ENCODE peak calls at places on chromosomes 12 and 14, in four cellular contexts. E, L, C and B are unnamed samples. For H3K4me1 and H3K27me3, the result is how much of the 10 kb centered on the place peaks cover.

GRCh38 chr12:48824112-48824511 is 5.8 kb downstream of the CACNB3 start:
- DNase-seq in E (peak), L (peak), C (peak), B (no peak)

GRCh38 chr12:100827901-100828520 is 33.4 kb downstream of the ANO4 start:
- DNase-seq in E (peak), L (no peak), C (no peak), B (peak)

GRCh38 chr12:64452559-64453329 is 824 bp downstream of the TBK1 start:
- DNase-seq in E (peak), L (no peak), C (peak), B (no peak)

GRCh38 chr12:107328442-107329133 is 235.2 kb upstream of the CRY1 start:
- DNase-seq in E (no peak), L (no peak), C (no peak), B (peak)

GRCh38 chr12:69994593-69995222 is 169.7 kb downstream of the MYRFL start:
- DNase-seq in E (peak), L (no peak), C (peak), B (no peak)

GRCh38 chr14:38129705-38130104 is 78.0 kb upstream of the SSTR1 start:
- DNase-seq in E (no peak), L (peak), C (no peak), B (no peak)

GRCh38 chr14:55152052-55152753 is 23.2 kb downstream of the LGALS3 start:
- DNase-seq in E (no peak), L (no peak), C (no peak), B (no peak)

GRCh38 chr12:48010366-48010970 is 6.2 kb upstream of the COL2A1 start:
- DNase-seq in E (no peak), L (no peak), C (no peak), B (no peak)

GRCh38 chr12:25424186-25424854 is 128.8 kb downstream of the LMNTD1 start:
- DNase-seq in E (no peak), L (no peak), C (no peak), B (no peak)

GRCh38 chr12:31759621-31760459 is 31.0 kb upstream of the AMN1 start:
- DNase-seq in E (no peak), L (no peak), C (no peak), B (no peak)

GRCh38 chr12:31752450-31752849 is 23.6 kb upstream of the AMN1 start:
- DNase-seq in E (no peak), L (no peak), C (no peak), B (no peak)

GRCh38 chr12:31756977-31757420 is 28.2 kb upstream of the AMN1 start:
- DNase-seq in E (peak), L (no peak), C (peak), B (no peak)
- H3K4me3 ChIP-seq in E (no peak), L (no peak), C (no peak), B (no peak)

DNA sequence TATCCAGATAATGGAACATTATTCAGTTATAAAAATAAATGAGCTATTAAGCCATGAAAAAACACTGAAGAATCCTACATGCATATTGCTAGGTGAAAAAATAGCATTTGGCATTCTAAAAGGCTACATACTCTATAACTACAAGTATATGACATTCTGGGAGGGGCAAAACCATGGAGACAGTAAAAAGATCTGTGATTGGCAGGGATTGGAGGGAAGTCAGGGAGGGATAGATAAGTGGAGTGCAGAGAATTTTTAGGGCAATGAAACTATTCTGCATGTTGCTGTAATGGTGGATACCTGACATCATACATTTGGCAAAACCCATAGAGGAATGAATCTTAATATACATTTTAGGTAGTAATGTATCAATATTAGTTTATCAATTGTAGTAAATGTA is 63.1 kb upstream of the SLC38A2 start:
- DNase-seq in E (peak), L (no peak), C (no peak), B (no peak)
- H3K4me1 ChIP-seq in E (under half), L (under half), C (under half), B (under half)

GRCh38 chr12:5305425-5305824 is 126.5 kb upstream of the NTF3 start:
- DNase-seq in E (no peak), L (no peak), C (no peak), B (no peak)
- H3K27me3 ChIP-seq in E (under half), L (under half), C (under half), B (under half)

GRCh38 chr14:21105095-21105494 is 4.2 kb downstream of the TMEM253 start:
- DNase-seq in E (no peak), L (no peak), C (peak), B (no peak)
- H3K4me3 ChIP-seq in E (no peak), L (peak), C (no peak), B (no peak)

GRCh38 chr14:74577247-74577947 is 34.6 kb downstream of the LTBP2 start:
- DNase-seq in E (no peak), L (no peak), C (no peak), B (no peak)

GRCh38 chr14:74575507-74575906 is 36.5 kb downstream of the LTBP2 start:
- DNase-seq in E (no peak), L (no peak), C (no peak), B (no peak)

GRCh38 chr14:74574092-74574438 is 38.0 kb downstream of the LTBP2 start:
- DNase-seq in E (no peak), L (no peak), C (no peak), B (no peak)

GRCh38 chr14:74574706-74575105 is 37.3 kb downstream of the LTBP2 start:
- DNase-seq in E (no peak), L (no peak), C (no peak), B (no peak)

GRCh38 chr14:74575936-74576335 is 36.1 kb downstream of the LTBP2 start:
- DNase-seq in E (no peak), L (no peak), C (no peak), B (no peak)
- H3K4me1 ChIP-seq in E (under half), L (under half), C (under half), B (under half)

GRCh38 chr12:51818086-51818485 is 30.4 kb downstream of the FIGNL2 start:
- DNase-seq in E (no peak), L (no peak), C (no peak), B (no peak)

GRCh38 chr12:51817027-51817953 is 31.2 kb downstream of the FIGNL2 start:
- DNase-seq in E (no peak), L (no peak), C (no peak), B (no peak)

GRCh38 chr12:51819851-51820720 is 28.4 kb downstream of the FIGNL2 start:
- DNase-seq in E (no peak), L (peak), C (peak), B (no peak)

GRCh38 chr12:51820721-51821422 is 27.6 kb downstream of the FIGNL2 start:
- DNase-seq in E (peak), L (peak), C (peak), B (peak)

DNA sequence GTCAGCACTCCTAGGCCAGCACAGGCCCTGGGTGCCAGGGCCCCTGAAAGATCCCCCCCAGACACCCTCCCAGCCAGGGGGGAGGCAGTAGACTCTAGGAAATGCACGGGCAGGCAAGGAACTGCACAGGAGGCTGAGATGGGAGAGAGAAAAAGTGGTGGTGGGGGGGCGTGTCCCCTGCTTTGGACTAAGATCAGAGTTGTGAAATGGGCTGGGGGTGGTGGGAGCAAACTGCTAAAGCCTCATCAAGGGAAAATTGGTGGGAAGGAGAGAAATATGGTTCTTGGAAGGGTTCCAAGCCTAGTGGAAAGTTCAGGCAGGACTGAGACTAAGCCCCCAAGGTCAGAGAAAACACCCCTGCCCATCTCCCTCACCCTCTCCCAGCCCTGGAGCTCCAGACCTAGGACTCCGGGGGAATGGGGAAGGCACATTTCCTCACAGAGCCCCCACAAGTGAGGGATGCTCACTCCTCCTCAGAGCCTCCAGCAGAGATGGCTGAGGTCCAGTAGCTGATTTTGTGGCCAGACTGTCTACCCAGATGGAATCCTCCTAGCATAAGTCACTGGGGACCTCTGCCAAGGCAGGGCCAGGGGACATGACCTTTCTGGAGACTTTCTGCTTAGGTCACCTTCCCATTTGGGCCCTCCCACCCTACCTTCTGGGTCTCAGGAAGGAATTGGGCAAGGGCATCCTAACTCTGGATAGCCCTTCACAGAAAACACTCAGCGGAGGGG is 29.8 kb downstream of the FIGNL2 start:
- DNase-seq in E (no peak), L (no peak), C (no peak), B (no peak)
- H3K27me3 ChIP-seq in E (under half), L (under half), C (under half), B (under half)

GRCh38 chr14:101627913-101628257 is 66.6 kb downstream of the DIO3 start:
- DNase-seq in E (no peak), L (peak), C (no peak), B (no peak)

GRCh38 chr14:101628471-101628966 is 67.2 kb downstream of the DIO3 start:
- DNase-seq in E (peak), L (peak), C (peak), B (peak)

GRCh38 chr14:101632520-101632919 is 71.2 kb downstream of the DIO3 start:
- DNase-seq in E (no peak), L (no peak), C (no peak), B (no peak)

GRCh38 chr14:101628975-101629374 is 67.7 kb downstream of the DIO3 start:
- DNase-seq in E (no peak), L (peak), C (no peak), B (no peak)

DNA sequence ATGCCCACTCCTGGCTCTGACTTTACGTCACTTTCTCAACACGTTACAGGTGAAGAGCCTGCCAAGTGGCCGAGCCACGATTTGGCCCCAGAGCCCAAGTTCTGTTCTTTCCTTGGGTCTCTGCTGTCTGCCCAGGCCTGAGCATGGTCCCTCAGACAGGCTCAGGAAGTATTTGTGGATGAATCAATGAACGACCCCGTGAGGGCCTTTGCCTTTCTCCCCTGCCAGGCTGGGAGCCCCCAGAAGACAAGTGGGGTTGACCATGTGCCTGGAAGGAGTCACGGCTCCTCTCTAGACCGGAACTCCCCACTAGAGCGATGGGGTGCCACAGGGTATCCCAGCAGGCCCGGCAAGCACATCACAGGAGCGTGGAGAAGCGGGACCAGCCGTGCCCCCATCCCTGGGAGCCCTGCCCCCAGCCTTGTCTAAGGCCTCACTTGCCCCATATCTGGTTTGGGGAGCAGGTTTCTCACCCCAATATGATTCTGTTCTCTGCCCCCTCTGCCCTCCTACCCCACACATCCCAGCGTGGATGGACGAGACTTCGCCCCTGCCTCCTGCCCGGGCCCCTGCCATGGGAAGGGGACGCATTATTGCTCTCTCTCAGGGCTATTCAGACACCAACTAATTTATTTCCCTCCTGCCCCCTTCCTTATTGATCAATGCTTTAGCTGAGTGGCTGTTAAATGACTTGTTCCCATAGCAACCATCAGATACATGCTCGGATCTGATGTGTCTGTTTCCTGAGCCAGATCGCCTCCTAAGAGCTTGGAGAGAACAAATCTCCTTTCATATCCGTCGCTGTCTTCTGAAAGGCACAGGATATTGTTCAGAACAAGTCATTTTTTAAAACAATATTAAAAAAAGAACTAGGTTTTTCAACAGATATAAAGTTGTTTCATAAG is 69.0 kb downstream of the DIO3 start:
- DNase-seq in E (no peak), L (peak), C (no peak), B (no peak)
- H3K4me3 ChIP-seq in E (no peak), L (no peak), C (no peak), B (no peak)

DNA sequence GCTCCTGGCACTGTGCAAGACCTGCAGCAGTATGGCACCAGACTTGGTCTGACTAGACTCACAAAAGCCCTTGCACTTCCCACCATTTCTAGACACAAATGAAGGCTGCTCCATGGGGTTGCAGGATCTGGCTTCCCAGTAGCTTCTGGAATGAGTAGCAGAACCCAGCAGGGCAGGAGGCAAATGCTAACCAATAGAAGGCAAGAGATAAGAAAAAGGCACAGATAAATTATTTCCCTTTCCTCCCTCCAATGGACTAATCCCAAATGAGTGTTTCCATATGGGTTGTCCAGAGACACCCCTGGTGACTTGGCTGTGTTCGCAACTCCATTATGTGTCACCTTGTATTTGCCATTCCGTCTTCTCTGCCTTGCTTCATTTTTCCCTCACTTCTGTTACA is 49.7 kb downstream of the KIF21A start:
- DNase-seq in E (no peak), L (no peak), C (no peak), B (no peak)
- H3K4me1 ChIP-seq in E (under half), L (under half), C (under half), B (under half)